ENCODE peak calls at places on chromosomes 5 and 9, in five cellular contexts. M is HepG2, O is NB4, Q is SK-N-SH, G is HCT116. D is an unnamed sample.

GRCh38 chr5:53607896-53608295 is 47.5 kb downstream of the NDUFS4 start:
- DNase-seq in O (no peak), G (no peak), M (no peak), Q (no peak), D (no peak)

GRCh38 chr5:124841829-124842712 is 95.6 kb upstream of the ZNF608 start:
- DNase-seq in Q (no peak), M (no peak), G (no peak), O (no peak), D (no peak)

GRCh38 chr5:72149742-72150141 is 42.5 kb downstream of the MAP1B start:
- DNase-seq in O (no peak), G (no peak), Q (no peak), M (no peak), D (no peak)

GRCh38 chr5:139062910-139063663 is 135.1 kb downstream of the SIL1 start:
- DNase-seq in O (no peak), G (no peak), M (no peak), Q (no peak), D (no peak)

GRCh38 chr9:1514733-1515363 is 464.7 kb downstream of the DMRT2 start:
- DNase-seq in G (no peak), Q (no peak), O (no peak), M (no peak), D (no peak)

GRCh38 chr9:83471223-83471622 is 67.0 kb downstream of the FRMD3 start:
- DNase-seq in Q (no peak), G (no peak), M (no peak), O (peak; percentile 44), D (no peak)

GRCh38 chr5:180704362-180704761 is 35.5 kb downstream of the OR2Y1 start:
- DNase-seq in G (peak; percentile 8), M (peak; percentile 17), O (no peak), Q (no peak), D (no peak)

GRCh38 chr5:122498163-122498562 is 186.1 kb downstream of the SNCAIP start:
- DNase-seq in G (no peak), O (no peak), Q (peak; percentile 32), M (no peak), D (no peak)

GRCh38 chr5:65479527-65479926 is 2.2 kb downstream of the ADAMTS6 start:
- DNase-seq in Q (no peak), O (no peak), M (no peak), G (no peak), D (no peak)

GRCh38 chr9:117340422-117340821 is 74.4 kb downstream of the ASTN2 start:
- DNase-seq in Q (no peak), G (no peak), M (no peak), O (no peak), D (no peak)

GRCh38 chr5:124263680-124264491 is 482.6 kb downstream of the ZNF608 start:
- DNase-seq in Q (no peak), M (no peak), G (no peak), O (no peak), D (no peak)

GRCh38 chr5:147234825-147235635 is at the start of gene STK32A:
- DNase-seq in G (no peak), Q (peak; percentile 80), O (no peak), M (no peak), D (no peak)

GRCh38 chr5:149035282-149035882 is 27.5 kb downstream of the SH3TC2 start:
- DNase-seq in G (peak; percentile 48), Q (peak; percentile 67), M (peak; percentile 53), O (peak; percentile 78), D (peak; percentile 79)

GRCh38 chr9:35517552-35518211 is 27.8 kb downstream of the RUSC2 start:
- DNase-seq in Q (no peak), G (no peak), M (no peak), O (no peak), D (no peak)

GRCh38 chr9:34227445-34227844 is 48.6 kb downstream of the UBAP1 start:
- DNase-seq in M (no peak), O (no peak), Q (no peak), G (no peak), D (no peak)

GRCh38 chr5:180213256-180213600 is 4.2 kb upstream of the RASGEF1C start:
- DNase-seq in O (no peak), M (no peak), Q (no peak), G (no peak), D (no peak)

GRCh38 chr5:149962040-149962439 is 1.5 kb downstream of the SLC26A2 start:
- DNase-seq in G (no peak), O (peak; percentile 55), M (peak; percentile 39), Q (peak; percentile 73), D (peak; percentile 80)

GRCh38 chr5:166581827-166582226 is 1709.6 kb upstream of the WWC1 start:
- DNase-seq in Q (no peak), M (no peak), G (no peak), O (no peak), D (no peak)

GRCh38 chr5:172637122-172637580 is 3.9 kb upstream of the NEURL1B start:
- DNase-seq in M (no peak), G (no peak), O (no peak), Q (no peak), D (no peak)

GRCh38 chr5:181194489-181195248 is 10.3 kb downstream of the TRIM7 start:
- DNase-seq in M (no peak), Q (peak; percentile 69), O (no peak), G (no peak), D (no peak)

GRCh38 chr9:127361561-127361960 is 35.4 kb upstream of the SLC2A8 start:
- DNase-seq in Q (no peak), G (no peak), O (peak; percentile 69), M (no peak), D (no peak)

GRCh38 chr9:132008184-132008781 is 71.4 kb downstream of the MED27 start:
- DNase-seq in O (no peak), M (no peak), Q (no peak), G (peak; percentile 15), D (peak; percentile 82)

GRCh38 chr5:170225326-170226137 is 7.3 kb upstream of the C5orf58 start:
- DNase-seq in G (peak; percentile 50), Q (peak; percentile 70), O (peak; percentile 75), M (peak; percentile 23), D (peak; percentile 66)

GRCh38 chr5:94900006-94900505 is 281.6 kb downstream of the SLF1 start:
- DNase-seq in Q (no peak), O (no peak), M (no peak), G (no peak), D (no peak)

GRCh38 chr5:180470966-180471582 is 23.1 kb upstream of the CNOT6 start:
- DNase-seq in Q (peak; percentile 87), O (peak; percentile 67), G (peak; percentile 32), M (peak; percentile 25), D (peak; percentile 70)

GRCh38 chr5:151155777-151156731 is 1.5 kb downstream of the ANXA6 start:
- DNase-seq in Q (peak; percentile 87), O (peak; percentile 60), G (no peak), M (peak; percentile 42), D (no peak)

GRCh38 chr9:135488527-135488926 is 8.9 kb downstream of the PPP1R26 start:
- DNase-seq in O (no peak), G (no peak), M (no peak), Q (no peak), D (no peak)

GRCh38 chr9:135490980-135491444 is 9.5 kb upstream of the MRPS2 start:
- DNase-seq in O (no peak), G (no peak), Q (no peak), M (peak; percentile 68), D (no peak)

GRCh38 chr9:135488013-135488330 is 8.4 kb downstream of the PPP1R26 start:
- DNase-seq in O (no peak), M (no peak), Q (no peak), G (no peak), D (no peak)

GRCh38 chr9:135490166-135490870 is 10.2 kb upstream of the MRPS2 start:
- DNase-seq in O (no peak), M (no peak), Q (no peak), G (no peak), D (no peak)

GRCh38 chr9:135489188-135489918 is 9.8 kb downstream of the PPP1R26 start:
- DNase-seq in O (no peak), Q (no peak), M (no peak), G (no peak), D (no peak)
- TF ChIP-seq MAX in O (no peak), Q (no peak), M (peak; percentile 58), G (no peak), D (no peak)

GRCh38 chr5:171405615-171406014 is 13.8 kb upstream of the FGF18 start:
- DNase-seq in G (no peak), O (peak; percentile 34), Q (peak; percentile 46), M (no peak), D (peak; percentile 47)
- TF ChIP-seq MAX in G (no peak), O (no peak), Q (no peak), M (no peak), D (no peak)

GRCh38 chr5:12615141-12615820 is 711.0 kb upstream of the CTNND2 start:
- DNase-seq in Q (no peak), O (no peak), M (no peak), G (no peak), D (no peak)
- TF ChIP-seq MAX in Q (no peak), O (no peak), M (no peak), G (no peak), D (no peak)

DNA sequence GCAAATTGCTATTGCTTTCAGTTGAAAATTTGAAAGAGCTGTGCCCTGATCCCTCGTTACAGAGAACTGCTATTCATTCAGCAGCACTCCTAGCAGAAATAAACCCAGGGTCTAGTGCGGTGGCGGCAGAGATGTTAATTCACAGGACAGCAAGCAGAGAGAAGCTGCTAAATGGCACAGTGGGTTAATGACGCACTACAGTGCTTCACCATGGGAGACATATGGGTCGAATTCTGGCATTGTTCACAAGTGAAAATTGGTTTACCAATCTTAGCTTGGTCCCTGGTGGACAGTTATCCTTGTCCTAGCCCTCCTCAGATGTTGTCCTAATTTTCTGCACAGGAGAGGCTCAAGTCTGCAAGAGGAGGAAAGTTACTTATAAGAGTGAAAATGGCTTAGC is 807.4 kb downstream of the TLE1 start:
- DNase-seq in O (no peak), Q (peak; percentile 19), G (no peak), M (no peak), D (no peak)
- TF ChIP-seq MAX in O (no peak), Q (no peak), G (no peak), M (no peak), D (no peak)

DNA sequence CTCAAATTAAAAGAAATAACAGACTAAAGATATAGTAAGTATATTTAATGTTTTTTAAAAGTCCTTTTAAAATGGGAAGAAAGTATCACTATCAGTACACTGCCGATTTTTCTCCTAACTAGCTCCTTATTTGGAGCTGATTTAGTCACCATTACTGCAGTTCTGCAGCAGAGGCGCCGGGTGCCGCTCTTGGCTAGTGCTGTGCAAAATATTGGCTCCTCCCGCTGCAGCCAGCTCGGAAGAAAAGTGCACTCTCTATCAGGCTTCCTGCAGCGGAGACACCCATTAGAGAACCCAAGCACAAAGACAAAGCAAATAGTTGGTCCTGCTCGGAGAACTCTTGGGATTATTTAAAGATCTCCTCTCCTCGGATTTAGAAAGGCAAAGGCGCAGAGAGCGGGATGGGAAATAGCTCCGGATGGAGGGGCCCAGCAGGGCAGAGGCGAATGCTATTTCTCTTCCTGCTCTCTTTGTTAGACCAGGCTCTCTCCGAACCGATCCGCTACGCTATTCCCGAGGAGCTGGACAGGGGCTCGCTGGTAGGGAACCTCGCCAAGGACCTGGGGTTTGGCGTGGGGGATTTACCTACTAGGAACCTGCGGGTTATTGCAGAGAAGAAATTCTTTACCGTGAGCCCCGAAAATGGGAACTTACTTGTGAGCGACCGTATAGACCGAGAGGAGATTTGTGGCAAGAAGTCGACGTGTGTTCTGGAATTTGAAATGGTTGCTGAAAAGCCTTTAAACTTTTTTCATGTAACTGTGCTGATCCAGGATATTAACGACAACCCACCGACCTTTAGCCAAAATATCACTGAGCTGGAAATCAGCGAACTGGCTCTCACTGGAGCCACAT is at the start of gene PCDHGB3:
- DNase-seq in M (no peak), G (no peak), Q (no peak), O (peak; percentile 77), D (peak; percentile 55)
- TF ChIP-seq MAX in M (no peak), G (no peak), Q (no peak), O (no peak), D (no peak)